ENCODE peak calls at places on chromosomes 3 and 15, in eight cellular contexts. G, T, X, O, U, Y, A and C are unnamed samples.

GRCh38 chr3:46934508-46935167 is 41.9 kb downstream of the CCDC12 start:
- DNase-seq in G (no peak), T (no peak), X (peak; percentile 79), O (no peak), U (no peak), Y (no peak), A (peak; percentile 32), C (no peak)

GRCh38 chr15:45795487-45796069 is 160.7 kb downstream of the SQOR start:
- DNase-seq in G (peak; percentile 89), T (peak; percentile 67), X (no peak), O (no peak), U (peak; percentile 79), Y (peak; percentile 31), A (peak; percentile 78), C (peak; percentile 60)

GRCh38 chr3:150319900-150320299 is 88.2 kb upstream of the TSC22D2 start:
- DNase-seq in G (peak; percentile 62), T (peak; percentile 12), X (no peak), O (no peak), U (peak; percentile 92), Y (peak; percentile 70), A (peak; percentile 32), C (peak; percentile 58)

GRCh38 chr3:16490062-16490641 is 23.3 kb downstream of the RFTN1 start:
- DNase-seq in G (no peak), T (no peak), X (no peak), O (no peak), U (no peak), Y (no peak), A (no peak), C (no peak)

GRCh38 chr3:125079675-125080045 is 23.9 kb upstream of the HEG1 start:
- DNase-seq in G (no peak), T (no peak), X (no peak), O (no peak), U (no peak), Y (peak; percentile 32), A (no peak), C (peak; percentile 51)

GRCh38 chr3:126960604-126960995 is 22.3 kb upstream of the PLXNA1 start:
- DNase-seq in G (no peak), T (no peak), X (peak; percentile 62), O (no peak), U (no peak), Y (no peak), A (no peak), C (no peak)

GRCh38 chr15:65580287-65580686 is 30.6 kb downstream of the INTS14 start:
- DNase-seq in G (peak; percentile 26), T (no peak), X (no peak), O (no peak), U (no peak), Y (peak; percentile 35), A (no peak), C (no peak)

GRCh38 chr3:18424862-18425640 is at the start of gene SATB1:
- DNase-seq in G (peak; percentile 89), T (peak; percentile 81), X (peak; percentile 91), O (peak; percentile 54), U (peak; percentile 70), Y (peak; percentile 39), A (peak; percentile 48), C (peak; percentile 74)

GRCh38 chr15:63038926-63039673 is 3.4 kb upstream of the TPM1 start:
- DNase-seq in G (no peak), T (no peak), X (no peak), O (no peak), U (no peak), Y (peak; percentile 32), A (no peak), C (no peak)

GRCh38 chr3:14042680-14043079 is 82.0 kb downstream of the CHCHD4 start:
- DNase-seq in G (no peak), T (no peak), X (no peak), O (no peak), U (no peak), Y (no peak), A (no peak), C (no peak)